ENCODE peak calls at places on chromosomes 4 and X, in nine cellular contexts. Z, M, L, C, J, B, V, E and U are unnamed samples.

GRCh38 chr4:168765322-168765721 is 244.7 kb downstream of the CBR4 start:
- DNase-seq in E (no peak), Z (no peak), J (no peak), M (no peak), V (no peak), L (no peak), C (no peak), B (no peak), U (no peak)

GRCh38 chr4:25439913-25440477 is 62.9 kb downstream of the ANAPC4 start:
- DNase-seq in Z (no peak), V (peak; percentile 36), M (no peak), B (peak; percentile 47), L (no peak), E (peak; percentile 52), J (peak; percentile 48), C (peak; percentile 88), U (peak; percentile 74)

GRCh38 chrX:130095249-130095648 is 15.0 kb downstream of the ELF4 start:
- DNase-seq in M (no peak), L (no peak), J (no peak), E (no peak), Z (no peak), V (no peak), B (no peak), C (no peak), U (no peak)

GRCh38 chrX:13404364-13404763 is 84.5 kb upstream of the ATXN3L start:
- DNase-seq in L (no peak), E (no peak), B (no peak), J (no peak), M (no peak), C (no peak), Z (no peak), V (no peak), U (no peak)

GRCh38 chr4:145723336-145723735 is 43.4 kb downstream of the C4orf51 start:
- DNase-seq in M (no peak), V (no peak), C (no peak), Z (no peak), L (no peak), B (no peak), E (no peak), J (no peak), U (no peak)

GRCh38 chr4:76055005-76055404 is 19.1 kb upstream of the CXCL11 start:
- DNase-seq in C (no peak), J (no peak), E (peak; percentile 44), B (no peak), V (no peak), L (no peak), M (no peak), Z (no peak), U (no peak)

GRCh38 chr4:132614682-132615081 is 534.4 kb upstream of the PCDH10 start:
- DNase-seq in J (no peak), V (no peak), C (no peak), B (no peak), Z (no peak), L (no peak), M (no peak), E (no peak), U (no peak)

GRCh38 chr4:42483426-42484379 is 86.4 kb downstream of the SHISA3 start:
- DNase-seq in V (no peak), L (no peak), C (no peak), Z (no peak), M (no peak), J (no peak), E (no peak), B (no peak), U (no peak)

GRCh38 chr4:128177376-128177959 is 110.1 kb downstream of the PGRMC2 start:
- DNase-seq in V (no peak), Z (no peak), L (no peak), C (no peak), J (no peak), B (no peak), E (no peak), M (no peak), U (no peak)

GRCh38 chrX:149937881-149938426 is 337 bp downstream of the EOLA2 start:
- DNase-seq in J (peak; percentile 41), M (no peak), Z (peak; percentile 92), L (no peak), E (no peak), V (no peak), C (no peak), B (peak; percentile 17), U (peak; percentile 23)

GRCh38 chr4:152161676-152162330 is 374.1 kb downstream of the FBXW7 start:
- DNase-seq in L (no peak), V (no peak), M (no peak), J (no peak), Z (no peak), C (no peak), E (no peak), B (no peak), U (no peak)

GRCh38 chr4:8192748-8193738 is 6.0 kb upstream of the SH3TC1 start:
- DNase-seq in V (peak; percentile 52), C (peak; percentile 75), M (no peak), L (no peak), E (peak; percentile 66), J (no peak), Z (peak; percentile 86), B (peak; percentile 88), U (peak; percentile 84)

GRCh38 chr4:8188743-8189550 is 10.1 kb upstream of the SH3TC1 start:
- DNase-seq in Z (no peak), L (no peak), M (no peak), E (no peak), J (no peak), C (no peak), V (no peak), B (no peak), U (peak; percentile 56)

GRCh38 chr4:8189551-8190466 is 9.3 kb upstream of the SH3TC1 start:
- DNase-seq in Z (no peak), L (no peak), B (no peak), J (no peak), V (no peak), E (no peak), C (no peak), M (no peak), U (no peak)

GRCh38 chr4:8188085-8188484 is 11.0 kb upstream of the SH3TC1 start:
- DNase-seq in E (no peak), M (no peak), J (no peak), C (no peak), B (no peak), L (no peak), V (peak; percentile 52), Z (no peak), U (no peak)

GRCh38 chr4:8191136-8191747 is 7.8 kb upstream of the SH3TC1 start:
- DNase-seq in V (no peak), C (peak; percentile 50), M (peak; percentile 93), B (no peak), J (peak; percentile 58), Z (peak; percentile 89), E (no peak), L (no peak), U (no peak)
- TF ChIP-seq POLR2A in V (no peak), C (no peak), M (no peak), B (no peak), J (no peak), Z (no peak), E (no peak), L (no peak), U (peak; percentile 41)

DNA sequence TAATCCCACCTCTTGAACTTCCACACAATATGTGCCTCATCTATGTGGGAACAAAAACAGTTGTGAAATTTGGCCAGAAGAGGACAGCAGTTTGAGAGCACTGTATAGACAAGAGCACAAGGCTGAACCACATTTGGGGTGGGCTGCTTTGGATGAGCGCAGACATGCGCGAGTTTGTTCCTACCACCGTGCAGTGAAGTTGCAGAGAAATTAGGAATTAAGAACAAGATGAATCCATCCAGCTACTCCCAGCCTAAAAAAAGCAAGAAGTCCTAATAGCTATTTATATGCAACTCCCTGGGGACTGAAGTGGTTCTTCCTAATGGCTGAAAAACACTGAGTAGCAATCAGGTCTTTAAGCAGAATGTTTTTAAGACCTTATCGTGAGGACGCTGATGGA is 1.0 kb downstream of the GAB3 start:
- DNase-seq in V (no peak), C (no peak), J (no peak), B (no peak), M (no peak), E (no peak), Z (no peak), L (no peak), U (no peak)
- TF ChIP-seq POLR2A in V (no peak), C (no peak), J (no peak), B (no peak), M (no peak), E (no peak), Z (no peak), L (no peak), U (no peak)

GRCh38 chrX:156001667-156002021 is 4.1 kb downstream of the IL9R start:
- DNase-seq in Z (no peak), V (no peak), E (no peak), C (no peak), B (no peak), M (peak; percentile 88), J (no peak), L (no peak), U (no peak)

GRCh38 chrX:155998761-155999510 is 1.4 kb downstream of the IL9R start:
- DNase-seq in J (no peak), E (no peak), C (no peak), L (no peak), M (peak; percentile 55), V (no peak), B (no peak), Z (no peak), U (no peak)

GRCh38 chrX:156002517-156002916 is 5.0 kb downstream of the IL9R start:
- DNase-seq in J (no peak), M (peak; percentile 87), B (no peak), V (no peak), C (no peak), E (no peak), Z (no peak), L (no peak), U (no peak)

GRCh38 chrX:156000361-156000926 is 2.9 kb downstream of the IL9R start:
- DNase-seq in C (no peak), Z (no peak), V (no peak), B (no peak), E (no peak), L (no peak), M (peak; percentile 89), J (no peak), U (no peak)

DNA sequence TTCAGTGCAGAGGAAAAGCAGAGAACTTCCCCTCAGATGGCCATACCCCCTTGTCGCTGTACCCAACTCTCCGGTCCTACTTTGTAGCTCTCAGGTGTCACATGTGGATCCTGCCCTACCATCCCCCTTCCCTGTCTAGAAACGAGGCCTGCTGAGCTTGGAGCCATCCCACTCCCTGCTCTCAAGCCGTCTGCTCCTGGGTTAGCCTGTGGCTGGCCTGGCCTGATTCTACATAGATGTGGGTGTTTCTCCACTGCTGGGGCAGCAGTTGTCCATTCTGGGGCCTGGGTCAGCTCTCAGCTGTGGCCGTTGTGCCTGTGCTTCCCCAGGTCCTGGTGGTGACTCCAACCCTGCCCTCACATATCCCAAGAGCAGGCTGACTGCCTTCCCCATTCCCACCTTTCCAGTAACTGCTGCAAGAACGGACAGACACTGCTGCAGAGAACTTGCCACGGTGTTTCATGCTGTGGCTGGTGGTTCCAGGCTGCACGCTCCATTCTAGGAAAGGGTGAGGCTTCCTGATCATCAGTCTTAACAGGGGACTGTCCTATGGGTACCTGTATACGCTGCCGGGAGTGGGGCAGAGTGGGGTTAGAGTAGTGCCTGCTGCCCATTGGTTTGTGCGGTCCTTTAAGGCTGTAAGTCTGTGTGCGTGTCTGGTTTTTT is 3.6 kb downstream of the IL9R start:
- DNase-seq in M (peak; percentile 84), C (no peak), J (no peak), B (no peak), Z (peak; percentile 67), E (no peak), V (no peak), L (no peak), U (no peak)
- TF ChIP-seq POLR2A in M (no peak), C (no peak), J (no peak), B (no peak), Z (no peak), E (no peak), V (no peak), L (no peak), U (no peak)

GRCh38 chr4:46277165-46277951 is 112.6 kb downstream of the GABRA2 start:
- DNase-seq in B (no peak), M (no peak), J (no peak), Z (no peak), C (no peak), V (no peak), L (no peak), E (no peak), U (peak; percentile 21)
- TF ChIP-seq POLR2A in B (no peak), M (no peak), J (no peak), Z (no peak), C (no peak), V (no peak), L (no peak), E (no peak), U (no peak)